ENCODE peak calls at places on chromosomes 1 and 21, in four cellular contexts. Z is AG04450, C is lung, P is dorsolateral prefrontal cortex. Y is an unnamed sample.

GRCh38 chr21:31248598-31248997 is 95.5 kb downstream of the TIAM1 start:
- DNase-seq in Z (no peak), C (no peak), P (no peak), Y (peak)

GRCh38 chr21:35096959-35097358 is 47.9 kb upstream of the RUNX1 start:
- DNase-seq in Z (no peak), C (no peak), P (no peak), Y (no peak)

GRCh38 chr1:162916407-162916806 is 55.4 kb upstream of the CCDC190 start:
- DNase-seq in Z (no peak), C (no peak), P (no peak), Y (peak)

GRCh38 chr1:169238506-169238905 is 129.1 kb downstream of the NME7 start:
- DNase-seq in Z (no peak), C (no peak), P (no peak), Y (peak)

GRCh38 chr1:193457676-193458075 is 271.3 kb upstream of the B3GALT2 start:
- DNase-seq in Z (no peak), C (no peak), P (no peak), Y (no peak)

GRCh38 chr1:184905601-184906322 is 68.5 kb downstream of the NIBAN1 start:
- DNase-seq in Z (no peak), C (no peak), P (no peak), Y (peak)

GRCh38 chr21:37348664-37349063 is 17.9 kb upstream of the DYRK1A start:
- DNase-seq in Z (no peak), C (no peak), P (no peak), Y (peak)

GRCh38 chr1:12179111-12179519 is 12.3 kb downstream of the TNFRSF1B start:
- DNase-seq in Z (peak), C (no peak), P (no peak), Y (no peak)

GRCh38 chr1:99326215-99326949 is 62.1 kb downstream of the PLPPR4 start:
- DNase-seq in Z (no peak), C (no peak), P (no peak), Y (peak)

GRCh38 chr1:2384130-2384860 is 7.1 kb downstream of the MORN1 start:
- DNase-seq in Z (no peak), C (no peak), P (peak), Y (no peak)

GRCh38 chr1:67844988-67845387 is 11.7 kb upstream of the GNG12 start:
- DNase-seq in Z (no peak), C (no peak), P (no peak), Y (no peak)

GRCh38 chr1:248847181-248847955 is 9.3 kb downstream of the ZNF672 start:
- DNase-seq in Z (no peak), C (no peak), P (no peak), Y (no peak)

GRCh38 chr1:163528710-163529348 is 207.1 kb downstream of the NUF2 start:
- DNase-seq in Z (no peak), C (no peak), P (no peak), Y (peak)

GRCh38 chr1:195939844-195940243 is 668.4 kb downstream of the KCNT2 start:
- DNase-seq in Z (no peak), C (no peak), P (no peak), Y (peak)

GRCh38 chr1:243734311-243734700 is 115.7 kb downstream of the AKT3 start:
- DNase-seq in Z (no peak), C (no peak), P (no peak), Y (no peak)

GRCh38 chr1:109622895-109623294 is 3.3 kb downstream of the AMPD2 start:
- DNase-seq in Z (no peak), C (no peak), P (no peak), Y (no peak)

GRCh38 chr1:100359139-100359538 is 6.8 kb downstream of the CDC14A start:
- DNase-seq in Z (no peak), C (no peak), P (no peak), Y (no peak)

GRCh38 chr1:220879090-220879508 is at the start of gene HLX:
- DNase-seq in Z (peak), C (peak), P (no peak), Y (peak)

GRCh38 chr1:37732111-37732780 is 32.7 kb downstream of the EPHA10 start:
- DNase-seq in Z (no peak), C (no peak), P (no peak), Y (no peak)

GRCh38 chr1:37739222-37739621 is 25.7 kb downstream of the EPHA10 start:
- DNase-seq in Z (no peak), C (no peak), P (no peak), Y (no peak)

GRCh38 chr1:37731312-37732019 is 33.5 kb downstream of the EPHA10 start:
- DNase-seq in Z (no peak), C (no peak), P (no peak), Y (no peak)

GRCh38 chr1:37734629-37735591 is 30.0 kb downstream of the EPHA10 start:
- DNase-seq in Z (no peak), C (no peak), P (no peak), Y (no peak)
- H3K4me3 ChIP-seq in Z (no peak), C (no peak), P (no peak), Y (no peak)

DNA sequence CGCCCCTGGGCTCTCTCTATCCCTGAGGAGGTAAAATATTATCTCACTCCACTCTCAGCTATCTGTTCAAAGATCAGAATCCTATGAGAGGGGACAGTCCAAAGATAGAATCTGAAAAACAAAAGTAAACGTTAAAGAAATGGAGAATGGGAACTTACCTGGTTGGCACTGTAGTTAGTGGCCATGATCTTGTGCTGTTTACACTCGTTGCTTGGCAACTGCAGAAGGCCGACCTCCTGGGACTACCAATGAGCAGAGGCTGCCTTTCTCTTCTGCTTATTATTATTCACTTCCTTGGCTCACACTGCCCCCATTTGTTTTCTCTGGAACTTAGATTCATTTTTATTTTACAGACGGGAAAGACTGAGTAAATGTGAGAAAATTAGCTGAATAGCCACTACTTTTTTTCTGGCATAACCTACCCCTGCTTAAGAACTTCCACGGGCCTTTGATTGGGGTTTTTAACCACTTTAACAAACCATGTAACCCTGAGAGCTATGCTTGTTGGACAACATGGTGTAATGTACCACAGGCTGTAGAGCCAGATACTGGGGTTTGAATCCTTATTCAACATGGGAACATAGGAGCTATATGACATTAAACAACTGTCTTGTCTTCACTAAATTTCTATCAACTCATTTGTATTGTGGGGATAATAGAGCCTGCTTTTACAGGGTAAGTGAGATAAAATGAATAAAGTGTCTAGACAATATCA is at the start of gene CFAP126:
- DNase-seq in Z (no peak), C (peak), P (peak), Y (peak)
- TF ChIP-seq CTCF in Z (no peak), C (no peak), P (peak), Y (peak)

DNA sequence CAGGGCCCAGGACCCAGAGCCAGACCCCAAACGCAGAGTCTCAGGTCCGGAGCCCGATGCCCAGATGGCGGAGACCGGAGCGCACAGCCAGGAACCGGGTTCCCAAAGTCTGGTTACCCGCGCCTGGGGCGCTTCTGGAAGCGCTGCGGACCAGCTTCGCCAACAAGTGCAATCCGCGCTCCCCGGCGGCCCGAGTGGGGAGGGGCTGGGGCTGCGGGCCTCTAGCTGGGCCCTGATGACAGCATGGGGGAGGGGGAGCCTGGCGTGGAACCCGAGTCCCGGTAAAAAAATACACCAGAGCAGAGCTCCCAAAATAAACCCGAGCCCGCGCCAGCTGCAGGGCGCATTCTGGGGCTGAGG is 494 bp downstream of the NT5C1A start:
- DNase-seq in Z (no peak), C (no peak), P (no peak), Y (no peak)
- H3K4me3 ChIP-seq in Z (peak), C (no peak), P (peak), Y (peak)

GRCh38 chr21:17146426-17146825 is 366.4 kb upstream of the CXADR start:
- DNase-seq in Z (no peak), C (no peak), P (no peak), Y (no peak)
- TF ChIP-seq CTCF in Z (no peak), C (no peak), P (no peak), Y (no peak)

GRCh38 chr1:119648620-119649004 is 546 bp upstream of the ZNF697 start:
- DNase-seq in Z (no peak), C (no peak), P (no peak), Y (no peak)
- H3K4me3 ChIP-seq in Z (peak), C (peak), P (peak), Y (peak)

DNA sequence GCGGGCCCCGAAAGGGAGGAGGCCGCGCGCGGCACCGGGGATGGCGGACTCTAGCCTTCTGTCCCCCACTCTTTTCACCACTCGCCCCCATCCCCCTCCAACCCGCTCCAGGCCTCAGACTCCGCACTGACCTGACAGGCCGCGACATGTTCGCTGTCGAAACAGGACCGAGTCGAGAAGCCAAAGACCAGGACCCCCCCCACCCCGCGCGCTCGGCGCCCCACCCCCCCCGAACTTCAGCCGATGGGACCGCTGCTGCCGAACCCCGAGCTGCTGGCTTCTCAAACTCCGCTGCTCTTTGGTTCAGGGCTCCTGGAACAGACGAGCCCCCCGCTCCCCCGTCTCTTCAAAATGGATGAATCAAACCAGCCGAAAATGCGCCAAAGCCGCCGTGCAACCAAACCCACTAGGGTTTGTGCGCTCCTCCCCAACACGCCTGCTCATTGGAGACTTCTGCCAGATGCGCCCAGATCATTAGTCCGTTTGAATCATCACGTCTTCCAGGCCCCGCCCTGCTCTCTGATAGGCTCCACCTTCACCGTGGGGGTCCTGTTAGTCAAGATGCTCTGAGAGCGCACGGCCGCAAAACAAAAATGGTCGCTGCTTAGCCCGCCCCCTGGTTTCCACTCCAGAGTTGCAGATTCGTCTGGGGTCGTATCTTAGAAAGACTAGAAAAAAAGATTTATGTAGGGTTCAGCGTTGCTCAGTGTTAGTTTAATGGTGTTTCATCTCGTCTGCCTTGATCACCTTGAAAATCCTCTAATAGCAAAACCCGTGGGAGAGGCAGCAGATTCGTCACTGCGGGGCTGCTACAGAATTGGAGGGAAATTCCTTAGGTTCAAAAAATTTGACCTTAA is at the start of gene NUCKS1:
- DNase-seq in Z (peak), C (peak), P (peak), Y (peak)
- TF ChIP-seq CTCF in Z (peak), C (no peak), P (peak), Y (peak)

DNA sequence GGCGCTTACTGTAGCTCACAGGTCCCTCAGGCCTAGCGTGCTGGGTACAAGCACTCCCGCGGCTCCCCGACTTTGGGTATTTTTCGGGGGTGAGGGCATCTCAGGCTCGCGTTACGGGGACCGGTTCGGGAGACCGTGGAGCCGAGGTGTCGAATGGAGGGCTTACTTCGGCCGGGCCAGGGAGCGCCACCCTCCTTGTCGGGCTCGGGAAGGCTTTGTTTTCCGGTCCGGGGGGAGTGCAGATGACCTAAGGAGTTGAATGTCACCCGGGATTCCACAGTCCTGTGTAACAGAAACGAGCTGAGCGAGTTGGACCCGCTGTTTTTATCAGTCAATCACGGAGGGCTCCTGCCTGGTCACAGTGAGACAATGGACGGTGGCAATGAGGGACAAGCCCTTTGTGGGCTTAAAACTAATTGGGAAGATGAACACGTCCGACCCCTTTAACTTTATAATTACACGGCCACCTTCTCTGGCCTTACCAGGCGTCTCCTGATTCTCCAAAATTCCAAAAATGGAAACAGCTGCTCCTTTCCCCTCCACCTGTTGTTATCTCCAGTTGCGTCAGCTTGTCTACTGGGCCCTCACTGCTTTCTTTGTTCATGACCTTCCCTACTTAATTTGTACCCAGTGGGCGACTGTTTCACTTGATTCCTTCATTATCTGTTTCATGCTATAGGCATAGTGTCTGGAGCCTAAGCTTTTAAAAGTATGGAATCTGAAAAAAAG is 912 bp upstream of the TRIM45 start:
- DNase-seq in Z (no peak), C (no peak), P (no peak), Y (no peak)
- H3K4me3 ChIP-seq in Z (peak), C (no peak), P (peak), Y (peak)

GRCh38 chr21:42466700-42467612 is 29.1 kb downstream of the RSPH1 start:
- DNase-seq in Z (no peak), C (no peak), P (no peak), Y (peak)
- TF ChIP-seq CTCF in Z (no peak), C (no peak), P (no peak), Y (no peak)

GRCh38 chr1:202086579-202087350 is 36.0 kb upstream of the GPR37L1 start:
- DNase-seq in Z (no peak), C (no peak), P (no peak), Y (peak)

GRCh38 chr1:202088216-202088615 is 34.5 kb upstream of the GPR37L1 start:
- DNase-seq in Z (no peak), C (no peak), P (no peak), Y (no peak)

GRCh38 chr1:202085682-202086373 is 36.9 kb upstream of the GPR37L1 start:
- DNase-seq in Z (no peak), C (no peak), P (peak), Y (peak)

GRCh38 chr1:202081992-202082391 is 40.7 kb upstream of the GPR37L1 start:
- DNase-seq in Z (no peak), C (no peak), P (no peak), Y (no peak)

DNA sequence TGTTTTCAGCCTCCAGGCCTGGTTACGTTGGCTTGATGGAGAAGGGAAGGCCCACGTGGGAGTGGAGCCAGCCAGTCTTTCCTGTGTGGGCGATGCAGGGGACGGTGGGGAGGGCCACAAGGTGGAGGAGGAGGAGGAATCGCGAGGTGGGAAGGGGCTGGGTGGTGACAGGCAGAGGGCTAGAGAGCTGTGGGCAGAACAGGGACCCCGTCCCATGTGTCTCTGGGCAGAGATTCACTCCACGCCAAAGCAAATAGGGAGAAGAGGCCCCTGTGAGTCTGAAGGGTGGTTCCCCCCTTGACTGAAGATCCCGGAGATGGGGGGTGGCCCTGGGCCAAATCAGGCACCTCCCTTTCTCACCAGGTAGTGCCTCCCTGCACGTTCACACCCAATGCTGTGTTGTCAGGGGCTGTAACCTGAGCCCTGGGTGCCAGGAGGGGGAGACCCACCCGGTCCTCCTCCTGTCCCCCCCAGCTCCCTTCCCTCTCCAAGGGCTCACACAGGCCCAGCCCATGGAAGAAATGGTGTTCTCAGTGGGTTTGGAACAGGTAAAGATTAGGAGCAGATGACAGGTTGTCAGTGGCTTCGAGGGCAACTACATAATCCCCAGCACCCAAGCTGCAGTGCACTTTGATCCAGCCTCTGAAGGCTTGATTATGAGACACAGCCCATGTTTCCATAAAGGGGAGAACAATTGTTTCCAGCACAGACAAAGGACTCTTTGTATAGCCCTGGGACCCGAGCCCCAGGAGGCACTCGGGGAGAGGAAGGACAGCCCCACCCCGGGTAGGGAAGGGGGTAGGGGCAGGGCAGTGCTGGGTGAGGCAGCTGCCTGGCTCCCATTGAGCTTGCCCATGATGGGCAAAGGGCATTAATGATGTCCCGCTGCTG is 37.7 kb upstream of the GPR37L1 start:
- DNase-seq in Z (no peak), C (no peak), P (peak), Y (no peak)
- H3K4me3 ChIP-seq in Z (no peak), C (no peak), P (no peak), Y (no peak)

Y was measured in fibroblast of the aortic adventitia.